ENCODE peak calls at places on chromosomes 2 and 18, in seven cellular contexts. T is memory B cell, X is HT1080, Z is endothelial cell, S is tibial artery, P is cardiac muscle cell, G is NCI-H345. W is an unnamed sample.
A peak's percentile ranks its signal among the peaks of the same experiment; 100 is the strongest.

GRCh38 chr2:112750560-112750843 is 13.9 kb downstream of the CKAP2L start:
- DNase-seq in P (peak; percentile 41), G (no peak), Z (no peak), S (no peak), X (no peak), T (no peak), W (no peak)

GRCh38 chr2:200049086-200049485 is 93.7 kb downstream of the MAIP1 start:
- DNase-seq in Z (no peak), P (no peak), G (no peak), S (no peak), X (no peak), T (no peak), W (no peak)

GRCh38 chr2:119520696-119521436 is 3.4 kb downstream of the SCTR start:
- DNase-seq in Z (no peak), G (peak; percentile 15), P (no peak), S (no peak), T (no peak), X (no peak), W (no peak)

GRCh38 chr2:190882327-190882766 is 1.7 kb downstream of the GLS start:
- DNase-seq in P (no peak), Z (no peak), X (no peak), T (no peak), G (no peak), S (no peak), W (no peak)

GRCh38 chr2:96788393-96789244 is 27.4 kb upstream of the CNNM3 start:
- DNase-seq in X (no peak), T (no peak), S (peak; percentile 44), P (peak; percentile 27), Z (no peak), G (no peak), W (no peak)

GRCh38 chr18:4125246-4125938 is 329.7 kb downstream of the DLGAP1 start:
- DNase-seq in Z (no peak), X (no peak), S (no peak), G (peak; percentile 42), P (peak; percentile 41), T (no peak), W (no peak)

GRCh38 chr18:79603321-79604204 is 76.0 kb upstream of the CTDP1 start:
- DNase-seq in X (no peak), T (no peak), P (no peak), Z (no peak), S (no peak), G (no peak), W (no peak)

GRCh38 chr18:670456-670996 is 13.1 kb downstream of the TYMS start:
- DNase-seq in G (no peak), P (no peak), T (no peak), Z (no peak), S (no peak), X (no peak), W (no peak)

GRCh38 chr2:238999290-238999741 is 151.4 kb downstream of the TWIST2 start:
- DNase-seq in G (no peak), S (no peak), X (peak; percentile 8), T (no peak), P (peak; percentile 39), Z (no peak), W (no peak)

GRCh38 chr2:27262379-27263286 is at the start of gene SLC30A3:
- DNase-seq in G (peak; percentile 50), S (peak; percentile 57), X (peak; percentile 54), T (peak; percentile 52), P (peak; percentile 38), Z (peak; percentile 33), W (peak; percentile 33)

GRCh38 chr2:66171530-66171929 is 263.4 kb upstream of the MEIS1 start:
- DNase-seq in P (no peak), G (no peak), S (no peak), Z (no peak), T (no peak), X (no peak), W (no peak)

GRCh38 chr2:197538412-197538811 is 22.5 kb downstream of the MOB4 start:
- DNase-seq in G (no peak), S (no peak), X (no peak), Z (no peak), P (peak; percentile 63), T (no peak), W (no peak)

GRCh38 chr2:238173692-238174091 is 14.9 kb downstream of the ERFE start:
- DNase-seq in T (no peak), G (no peak), Z (no peak), P (no peak), X (no peak), S (no peak), W (no peak)

GRCh38 chr18:59582395-59582794 is 114.8 kb downstream of the CCBE1 start:
- DNase-seq in S (no peak), T (no peak), P (peak; percentile 17), G (no peak), Z (no peak), X (no peak), W (no peak)

GRCh38 chr2:120820885-120821279 is 85.2 kb downstream of the GLI2 start:
- DNase-seq in X (no peak), T (no peak), Z (no peak), P (peak; percentile 64), S (peak; percentile 49), G (no peak), W (no peak)

GRCh38 chr18:12005542-12006487 is 24.5 kb downstream of the IMPA2 start:
- DNase-seq in P (no peak), T (no peak), G (no peak), Z (no peak), X (no peak), S (no peak), W (no peak)

GRCh38 chr2:10575566-10576300 is 114.0 kb downstream of the NOL10 start:
- DNase-seq in T (no peak), S (no peak), Z (no peak), G (no peak), X (peak; percentile 99), P (peak; percentile 61), W (no peak)

GRCh38 chr2:75466708-75467311 is 93.9 kb downstream of the EVA1A start:
- DNase-seq in X (peak; percentile 56), G (peak; percentile 19), P (peak; percentile 32), S (no peak), T (peak; percentile 20), Z (peak; percentile 47), W (peak; percentile 36)

GRCh38 chr18:5630057-5630765 is 86.4 kb upstream of the EPB41L3 start:
- DNase-seq in G (peak; percentile 95), P (peak; percentile 77), T (no peak), X (peak; percentile 43), S (peak; percentile 72), Z (peak; percentile 74), W (peak; percentile 69)

GRCh38 chr2:97739020-97739892 is 25.9 kb downstream of the ZAP70 start:
- DNase-seq in P (no peak), T (no peak), S (no peak), X (no peak), G (no peak), Z (no peak), W (no peak)

GRCh38 chr18:63137999-63138448 is 181.5 kb downstream of the BCL2 start:
- DNase-seq in P (no peak), S (no peak), X (no peak), Z (peak; percentile 58), T (no peak), G (no peak), W (no peak)

GRCh38 chr2:219104107-219105050 is 43.7 kb upstream of the IHH start:
- DNase-seq in S (no peak), Z (peak; percentile 21), G (peak; percentile 45), P (peak; percentile 55), X (peak; percentile 29), T (no peak), W (peak; percentile 12)

GRCh38 chr2:36561223-36561944 is 36.6 kb downstream of the FEZ2 start:
- DNase-seq in X (peak; percentile 96), P (peak; percentile 89), G (no peak), Z (no peak), S (no peak), T (no peak), W (no peak)

GRCh38 chr2:128735296-128735960 is 416.8 kb upstream of the HS6ST1 start:
- DNase-seq in P (no peak), X (no peak), Z (no peak), S (no peak), T (no peak), G (no peak), W (no peak)

GRCh38 chr2:88038263-88039105 is 17.1 kb downstream of the KRCC1 start:
- DNase-seq in X (peak; percentile 87), S (no peak), P (peak; percentile 73), T (no peak), Z (no peak), G (no peak), W (no peak)

GRCh38 chr2:8572712-8573233 is 109.1 kb upstream of the ID2 start:
- DNase-seq in G (no peak), P (no peak), S (no peak), Z (no peak), T (no peak), X (no peak), W (no peak)

GRCh38 chr2:62305421-62306176 is 109.7 kb downstream of the B3GNT2 start:
- DNase-seq in Z (peak; percentile 25), T (no peak), S (no peak), G (peak; percentile 24), X (no peak), P (no peak), W (no peak)

GRCh38 chr2:133657591-133657990 is 89.3 kb upstream of the NCKAP5 start:
- DNase-seq in P (no peak), Z (no peak), T (no peak), G (no peak), S (no peak), X (peak; percentile 81), W (no peak)

GRCh38 chr2:217857624-217858506 is 144.9 kb downstream of the TNS1 start:
- DNase-seq in G (no peak), X (no peak), P (no peak), T (no peak), S (peak; percentile 65), Z (no peak), W (no peak)

GRCh38 chr2:238601433-238602222 is 174.9 kb downstream of the ASB1 start:
- DNase-seq in G (no peak), Z (no peak), T (no peak), S (peak; percentile 72), P (peak; percentile 88), X (no peak), W (no peak)

W was measured in neural crest cell.